ENCODE peak calls at places on chromosome 21, in four cellular contexts. One of them, this sample, is unnamed.
A peak's percentile ranks its signal among the peaks of the same experiment; 100 is the strongest.

GRCh38 chr21:44572959-44573583 is 458 bp upstream of the KRTAP10-4 start:
- DNase-seq in PC-9: no peak
- DNase-seq in colonic mucosa: no peak
- DNase-seq in fibroblast of the aortic adventitia: no peak
- DNase-seq in this sample: no peak

GRCh38 chr21:46191257-46191685 is 7.0 kb upstream of the SPATC1L start:
- DNase-seq in PC-9: no peak
- DNase-seq in colonic mucosa: peak; percentile 18
- DNase-seq in fibroblast of the aortic adventitia: peak; percentile 81
- DNase-seq in this sample: peak; percentile 75

GRCh38 chr21:38768385-38769071 is 37.2 kb upstream of the ETS2 start:
- DNase-seq in PC-9: no peak
- DNase-seq in colonic mucosa: no peak
- DNase-seq in fibroblast of the aortic adventitia: peak; percentile 95
- DNase-seq in this sample: peak; percentile 83

GRCh38 chr21:17903029-17903806 is 84.1 kb upstream of the C21orf91 start:
- DNase-seq in PC-9: no peak
- DNase-seq in colonic mucosa: no peak
- DNase-seq in fibroblast of the aortic adventitia: peak; percentile 62
- DNase-seq in this sample: peak; percentile 57

GRCh38 chr21:45917241-45917640 is 64.3 kb upstream of the COL6A1 start:
- DNase-seq in PC-9: no peak
- DNase-seq in colonic mucosa: no peak
- DNase-seq in fibroblast of the aortic adventitia: no peak
- DNase-seq in this sample: no peak

GRCh38 chr21:32909393-32909792 is 116.3 kb upstream of the OLIG2 start:
- DNase-seq in PC-9: no peak
- DNase-seq in colonic mucosa: no peak
- DNase-seq in fibroblast of the aortic adventitia: no peak
- DNase-seq in this sample: no peak

GRCh38 chr21:43340491-43341348 is 86.2 kb downstream of the SIK1 start:
- DNase-seq in PC-9: peak; percentile 76
- DNase-seq in colonic mucosa: no peak
- DNase-seq in fibroblast of the aortic adventitia: peak; percentile 58
- DNase-seq in this sample: peak; percentile 84

GRCh38 chr21:43864806-43865470 is at the start of gene AGPAT3:
- DNase-seq in PC-9: no peak
- DNase-seq in colonic mucosa: no peak
- DNase-seq in fibroblast of the aortic adventitia: no peak
- DNase-seq in this sample: no peak

GRCh38 chr21:15741510-15741909 is 11.7 kb downstream of the USP25 start:
- DNase-seq in PC-9: no peak
- DNase-seq in colonic mucosa: no peak
- DNase-seq in fibroblast of the aortic adventitia: peak; percentile 45
- DNase-seq in this sample: peak; percentile 24

GRCh38 chr21:45318556-45319341 is 31.1 kb upstream of the POFUT2 start:
- DNase-seq in PC-9: peak; percentile 90
- DNase-seq in colonic mucosa: no peak
- DNase-seq in fibroblast of the aortic adventitia: no peak
- DNase-seq in this sample: no peak

GRCh38 chr21:17612023-17612564 is 607 bp downstream of the BTG3 start:
- DNase-seq in PC-9: no peak
- DNase-seq in colonic mucosa: peak; percentile 53
- DNase-seq in fibroblast of the aortic adventitia: peak; percentile 64
- DNase-seq in this sample: peak; percentile 83

GRCh38 chr21:44377922-44378645 is 24.7 kb downstream of the TRPM2 start:
- DNase-seq in PC-9: no peak
- DNase-seq in colonic mucosa: no peak
- DNase-seq in fibroblast of the aortic adventitia: no peak
- DNase-seq in this sample: no peak

GRCh38 chr21:45943630-45944540 is 37.7 kb upstream of the COL6A1 start:
- DNase-seq in PC-9: no peak
- DNase-seq in colonic mucosa: no peak
- DNase-seq in fibroblast of the aortic adventitia: no peak
- DNase-seq in this sample: no peak

GRCh38 chr21:38843806-38844479 is 38.2 kb downstream of the ETS2 start:
- DNase-seq in PC-9: no peak
- DNase-seq in colonic mucosa: no peak
- DNase-seq in fibroblast of the aortic adventitia: peak; percentile 83
- DNase-seq in this sample: peak; percentile 24

GRCh38 chr21:46554431-46555224 is 50.3 kb downstream of the S100B start:
- DNase-seq in PC-9: no peak
- DNase-seq in colonic mucosa: no peak
- DNase-seq in fibroblast of the aortic adventitia: no peak
- DNase-seq in this sample: no peak

GRCh38 chr21:46455575-46456385 is 2.9 kb upstream of the DIP2A start:
- DNase-seq in PC-9: no peak
- DNase-seq in colonic mucosa: no peak
- DNase-seq in fibroblast of the aortic adventitia: peak; percentile 80
- DNase-seq in this sample: peak; percentile 82

GRCh38 chr21:45420623-45421041 is 15.7 kb downstream of the COL18A1 start:
- DNase-seq in PC-9: peak; percentile 43
- DNase-seq in colonic mucosa: no peak
- DNase-seq in fibroblast of the aortic adventitia: no peak
- DNase-seq in this sample: no peak

GRCh38 chr21:45818904-45819285 is 162.7 kb upstream of the COL6A1 start:
- DNase-seq in PC-9: no peak
- DNase-seq in colonic mucosa: no peak
- DNase-seq in fibroblast of the aortic adventitia: peak; percentile 60
- DNase-seq in this sample: peak; percentile 15

GRCh38 chr21:41009398-41010177 is 158.4 kb upstream of the BACE2 start:
- DNase-seq in PC-9: no peak
- DNase-seq in colonic mucosa: no peak
- DNase-seq in fibroblast of the aortic adventitia: no peak
- DNase-seq in this sample: no peak

GRCh38 chr21:41651830-41652229 is 115.0 kb downstream of the RIPK4 start:
- DNase-seq in PC-9: no peak
- DNase-seq in colonic mucosa: no peak
- DNase-seq in fibroblast of the aortic adventitia: no peak
- DNase-seq in this sample: peak; percentile 42

GRCh38 chr21:42377211-42377950 is 11.0 kb upstream of the TFF1 start:
- DNase-seq in PC-9: no peak
- DNase-seq in colonic mucosa: no peak
- DNase-seq in fibroblast of the aortic adventitia: no peak
- DNase-seq in this sample: no peak

GRCh38 chr21:41396452-41397107 is 29.5 kb upstream of the MX1 start:
- DNase-seq in PC-9: peak; percentile 63
- DNase-seq in colonic mucosa: peak; percentile 62
- DNase-seq in fibroblast of the aortic adventitia: no peak
- DNase-seq in this sample: peak; percentile 58

GRCh38 chr21:44253832-44254700 is 7.6 kb downstream of the DNMT3L start:
- DNase-seq in PC-9: no peak
- DNase-seq in colonic mucosa: no peak
- DNase-seq in fibroblast of the aortic adventitia: no peak
- DNase-seq in this sample: no peak

GRCh38 chr21:16308269-16308668 is 578.5 kb downstream of the USP25 start:
- DNase-seq in PC-9: no peak
- DNase-seq in colonic mucosa: no peak
- DNase-seq in fibroblast of the aortic adventitia: peak; percentile 61
- DNase-seq in this sample: peak; percentile 72

GRCh38 chr21:44047996-44048560 is 36.0 kb downstream of the TRAPPC10 start:
- DNase-seq in PC-9: no peak
- DNase-seq in colonic mucosa: no peak
- DNase-seq in fibroblast of the aortic adventitia: no peak
- DNase-seq in this sample: peak; percentile 8

GRCh38 chr21:43865471-43866181 is 603 bp downstream of the AGPAT3 start:
- DNase-seq in PC-9: peak; percentile 34
- DNase-seq in colonic mucosa: peak; percentile 69
- DNase-seq in fibroblast of the aortic adventitia: peak; percentile 20
- DNase-seq in this sample: peak; percentile 31

GRCh38 chr21:42580793-42581201 is 67.1 kb downstream of the SLC37A1 start:
- DNase-seq in PC-9: no peak
- DNase-seq in colonic mucosa: no peak
- DNase-seq in fibroblast of the aortic adventitia: no peak
- DNase-seq in this sample: no peak

GRCh38 chr21:45699251-45699942 is 55.9 kb downstream of the PCBP3 start:
- DNase-seq in PC-9: no peak
- DNase-seq in colonic mucosa: no peak
- DNase-seq in fibroblast of the aortic adventitia: no peak
- DNase-seq in this sample: no peak

GRCh38 chr21:25313891-25314646 is 293.2 kb downstream of the MRPL39 start:
- DNase-seq in PC-9: no peak
- DNase-seq in colonic mucosa: no peak
- DNase-seq in fibroblast of the aortic adventitia: peak; percentile 67
- DNase-seq in this sample: peak; percentile 3

GRCh38 chr21:43311303-43311817 is 115.6 kb downstream of the SIK1 start:
- DNase-seq in PC-9: peak; percentile 14
- DNase-seq in colonic mucosa: peak; percentile 82
- DNase-seq in fibroblast of the aortic adventitia: no peak
- DNase-seq in this sample: peak; percentile 35

GRCh38 chr21:45894107-45894810 is 87.3 kb upstream of the COL6A1 start:
- DNase-seq in PC-9: no peak
- DNase-seq in colonic mucosa: no peak
- DNase-seq in fibroblast of the aortic adventitia: peak; percentile 81
- DNase-seq in this sample: no peak

DNA sequence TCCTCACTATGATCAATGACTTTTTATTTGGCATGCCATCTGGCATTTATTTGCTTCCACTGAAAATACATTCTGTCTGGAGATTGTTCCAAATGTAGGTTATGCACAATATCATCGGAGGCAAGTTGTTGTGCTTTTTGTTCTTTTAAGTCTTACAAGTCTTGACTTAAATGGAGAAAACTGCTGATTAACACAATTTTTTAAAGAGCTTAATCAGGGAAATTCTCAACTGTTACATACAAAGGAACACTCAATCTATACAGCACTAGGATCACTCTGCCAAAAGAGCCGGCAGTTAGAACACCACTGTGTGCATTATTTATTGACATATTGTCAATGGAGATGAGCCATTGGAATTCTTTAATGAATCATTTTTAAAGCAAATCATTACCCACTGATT is 19.2 kb downstream of the CYYR1 start:
- DNase-seq in PC-9: no peak
- DNase-seq in colonic mucosa: no peak
- DNase-seq in fibroblast of the aortic adventitia: no peak
- DNase-seq in this sample: no peak
- TF ChIP-seq CTCF in PC-9: no peak
- TF ChIP-seq CTCF in colonic mucosa: no peak
- TF ChIP-seq CTCF in fibroblast of the aortic adventitia: no peak
- TF ChIP-seq CTCF in this sample: no peak

DNA sequence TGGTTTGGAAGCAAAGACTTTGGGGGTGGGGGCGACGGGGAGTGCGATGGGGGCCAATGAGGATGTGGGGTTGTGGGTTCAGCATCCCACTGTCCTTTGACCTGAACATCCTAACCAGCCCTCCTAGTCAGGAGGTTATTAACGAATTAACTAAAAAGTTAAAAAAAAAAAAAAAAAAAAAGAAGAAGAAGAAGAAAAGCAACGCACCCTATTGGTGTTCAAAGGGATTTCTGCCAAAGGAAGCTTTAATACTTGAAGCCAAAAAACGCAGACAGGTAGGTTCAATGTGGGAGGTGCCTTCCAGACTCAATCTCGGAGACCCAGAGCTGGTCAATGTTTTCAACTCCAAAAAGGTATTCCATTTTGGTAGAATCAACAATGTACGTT is 2.2 kb downstream of the CLIC6 start:
- DNase-seq in PC-9: no peak
- DNase-seq in colonic mucosa: no peak
- DNase-seq in fibroblast of the aortic adventitia: no peak
- DNase-seq in this sample: no peak
- H3K4me3 ChIP-seq in PC-9: peak overlapping the region; percentile 35
- H3K4me3 ChIP-seq in colonic mucosa: peak overlapping the region; percentile 63
- H3K4me3 ChIP-seq in fibroblast of the aortic adventitia: no peak overlapping the region
- H3K4me3 ChIP-seq in this sample: peak overlapping the region; percentile 34

GRCh38 chr21:14448784-14449183 is 65.8 kb upstream of the HSPA13 start:
- DNase-seq in PC-9: no peak
- DNase-seq in colonic mucosa: no peak
- DNase-seq in fibroblast of the aortic adventitia: no peak
- DNase-seq in this sample: no peak
- TF ChIP-seq CTCF in PC-9: no peak
- TF ChIP-seq CTCF in colonic mucosa: no peak
- TF ChIP-seq CTCF in fibroblast of the aortic adventitia: no peak
- TF ChIP-seq CTCF in this sample: no peak

DNA sequence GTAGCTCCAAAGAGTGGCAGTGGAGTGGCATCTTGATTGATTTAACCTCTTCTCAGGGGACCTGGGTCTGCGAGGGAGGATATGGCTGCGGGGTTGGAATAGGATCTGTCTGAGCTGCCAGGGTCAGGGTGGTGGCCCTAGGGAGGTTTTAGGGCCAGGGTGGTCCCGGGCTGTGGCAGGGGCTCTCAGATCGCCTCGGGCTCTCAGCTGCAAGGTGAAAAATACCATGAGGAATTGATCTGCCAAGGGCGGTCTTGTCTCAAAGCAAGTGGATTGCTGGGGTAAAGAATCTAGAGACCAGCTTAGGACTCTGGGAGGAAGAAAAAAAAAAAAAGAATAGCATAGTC is 3.7 kb downstream of the SIM2 start:
- DNase-seq in PC-9: no peak
- DNase-seq in colonic mucosa: no peak
- DNase-seq in fibroblast of the aortic adventitia: no peak
- DNase-seq in this sample: no peak
- H3K4me3 ChIP-seq in PC-9: peak overlapping the region; percentile 87
- H3K4me3 ChIP-seq in colonic mucosa: no peak overlapping the region
- H3K4me3 ChIP-seq in fibroblast of the aortic adventitia: no peak overlapping the region
- H3K4me3 ChIP-seq in this sample: no peak overlapping the region

GRCh38 chr21:31750843-31751242 is 18.9 kb upstream of the SCAF4 start:
- DNase-seq in PC-9: no peak
- DNase-seq in colonic mucosa: no peak
- DNase-seq in fibroblast of the aortic adventitia: peak; percentile 63
- DNase-seq in this sample: peak; percentile 63
- TF ChIP-seq CTCF in PC-9: no peak
- TF ChIP-seq CTCF in colonic mucosa: no peak
- TF ChIP-seq CTCF in fibroblast of the aortic adventitia: no peak
- TF ChIP-seq CTCF in this sample: no peak

GRCh38 chr21:29302340-29302991 is 3.7 kb downstream of the BACH1 start:
- DNase-seq in PC-9: no peak
- DNase-seq in colonic mucosa: no peak
- DNase-seq in fibroblast of the aortic adventitia: peak; percentile 20
- DNase-seq in this sample: peak; percentile 50

GRCh38 chr21:29299906-29300546 is 1.3 kb downstream of the BACH1 start:
- DNase-seq in PC-9: peak; percentile 39
- DNase-seq in colonic mucosa: peak; percentile 60
- DNase-seq in fibroblast of the aortic adventitia: peak; percentile 95
- DNase-seq in this sample: peak; percentile 98

GRCh38 chr21:29301703-29302102 is 3.0 kb downstream of the BACH1 start:
- DNase-seq in PC-9: no peak
- DNase-seq in colonic mucosa: no peak
- DNase-seq in fibroblast of the aortic adventitia: no peak
- DNase-seq in this sample: no peak

GRCh38 chr21:29299046-29299905 is 554 bp downstream of the BACH1 start:
- DNase-seq in PC-9: peak; percentile 46
- DNase-seq in colonic mucosa: peak; percentile 62
- DNase-seq in fibroblast of the aortic adventitia: peak; percentile 69
- DNase-seq in this sample: peak; percentile 54

GRCh38 chr21:29300547-29301138 is 1.9 kb downstream of the BACH1 start:
- DNase-seq in PC-9: no peak
- DNase-seq in colonic mucosa: no peak
- DNase-seq in fibroblast of the aortic adventitia: no peak
- DNase-seq in this sample: no peak
- H3K4me3 ChIP-seq in PC-9: peak overlapping the region; percentile 92
- H3K4me3 ChIP-seq in colonic mucosa: peak overlapping the region; percentile 63
- H3K4me3 ChIP-seq in fibroblast of the aortic adventitia: peak overlapping the region; percentile 91
- H3K4me3 ChIP-seq in this sample: peak overlapping the region; percentile 93

This sample was measured in epithelial cell of esophagus.